ENCODE peak calls at places on chromosomes 2 and 18, in four cellular contexts. L is GM23248, N is right cardiac atrium, H is psoas muscle. X is an unnamed sample.

GRCh38 chr2:46568212-46569009 is 89.0 kb downstream of the TMEM247 start:
- DNase-seq in L (no peak), N (no peak), H (no peak), X (no peak)

GRCh38 chr2:118669639-118670038 is 177.8 kb downstream of the EN1 start:
- DNase-seq in L (peak), N (no peak), H (no peak), X (no peak)

GRCh38 chr2:128215897-128216645 is 102.6 kb downstream of the HS6ST1 start:
- DNase-seq in L (no peak), N (no peak), H (no peak), X (no peak)

GRCh38 chr2:83103602-83104001 is 1355.5 kb downstream of the SUCLG1 start:
- DNase-seq in L (peak), N (no peak), H (no peak), X (peak)

GRCh38 chr2:102975996-102976636 is 214.3 kb downstream of the TMEM182 start:
- DNase-seq in L (peak), N (peak), H (no peak), X (no peak)

GRCh38 chr18:33579147-33579867 is 1.3 kb downstream of the ASXL3 start:
- DNase-seq in L (no peak), N (no peak), H (no peak), X (no peak)

GRCh38 chr2:100142393-100142792 is at the start of gene AFF3:
- DNase-seq in L (no peak), N (no peak), H (no peak), X (no peak)

GRCh38 chr2:162676515-162676914 is 162.1 kb downstream of the KCNH7 start:
- DNase-seq in L (peak), N (no peak), H (no peak), X (no peak)

GRCh38 chr2:215671691-215672090 is 235.8 kb upstream of the FN1 start:
- DNase-seq in L (no peak), N (no peak), H (no peak), X (no peak)

GRCh38 chr2:2898744-2899143 is 478.9 kb downstream of the EIPR1 start:
- DNase-seq in L (no peak), N (no peak), H (no peak), X (no peak)

GRCh38 chr2:126531029-126531428 is 124.9 kb upstream of the GYPC start:
- DNase-seq in L (no peak), N (no peak), H (no peak), X (no peak)
- H3K4me3 ChIP-seq in L (no peak), N (no peak), H (no peak), X (no peak)

GRCh38 chr2:38977047-38977446 is 87.4 kb downstream of the ARHGEF33 start:
- DNase-seq in L (no peak), N (no peak), H (no peak), X (no peak)
- H3K4me3 ChIP-seq in L (no peak), N (no peak), H (no peak), X (no peak)

DNA sequence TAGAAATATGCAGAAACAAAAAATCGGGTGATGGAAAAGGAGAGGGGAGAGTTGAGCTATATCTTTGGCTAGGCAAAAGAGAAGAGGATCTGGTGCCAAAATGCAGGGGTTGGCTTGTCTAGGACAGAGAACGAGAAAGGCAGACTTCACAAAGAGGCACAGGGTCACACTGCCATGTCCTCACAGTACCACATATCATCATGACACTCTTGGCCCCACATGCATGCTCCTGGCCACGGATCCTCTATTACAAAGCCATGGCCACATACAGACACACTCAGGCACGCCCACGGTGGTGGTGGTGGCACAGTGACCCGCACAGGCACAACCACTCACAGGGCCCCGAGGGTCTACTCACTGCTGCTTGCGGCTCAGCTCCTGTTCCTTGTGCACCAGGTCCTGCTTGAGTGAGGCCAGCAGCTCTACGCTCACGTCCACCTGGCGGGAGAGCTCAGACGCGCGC is 15.9 kb downstream of the FBXO41 start:
- DNase-seq in L (no peak), N (no peak), H (no peak), X (no peak)
- H3K4me3 ChIP-seq in L (no peak), N (no peak), H (peak), X (no peak)

GRCh38 chr2:161426416-161426787 is 10.3 kb downstream of the TBR1 start:
- DNase-seq in L (no peak), N (no peak), H (no peak), X (no peak)
- H3K4me3 ChIP-seq in L (peak), N (peak), H (no peak), X (no peak)

GRCh38 chr18:13136689-13137040 is 81.9 kb upstream of the LDLRAD4 start:
- DNase-seq in L (peak), N (peak), H (peak), X (no peak)

GRCh38 chr18:13138822-13139139 is 79.8 kb upstream of the LDLRAD4 start:
- DNase-seq in L (no peak), N (no peak), H (no peak), X (no peak)

GRCh38 chr18:13137939-13138821 is 80.4 kb upstream of the LDLRAD4 start:
- DNase-seq in L (peak), N (peak), H (peak), X (no peak)

GRCh38 chr18:13136056-13136688 is 82.4 kb upstream of the LDLRAD4 start:
- DNase-seq in L (no peak), N (no peak), H (no peak), X (no peak)

GRCh38 chr18:13137041-13137938 is 81.3 kb upstream of the LDLRAD4 start:
- DNase-seq in L (peak), N (peak), H (peak), X (peak)
- H3K4me3 ChIP-seq in L (peak), N (peak), H (peak), X (peak)

X was measured in SJSA1.